ENCODE peak calls at places on chromosome 7, in six cellular contexts. P is AG04450, R is ovary, V is PC-3, A is prostate gland, Q is mammary epithelial cell. E is an unnamed sample.

GRCh38 chr7:134440476-134440875 is 18.4 kb downstream of the AKR1B1 start:
- DNase-seq in P (no peak), Q (no peak), V (no peak), R (no peak), A (no peak), E (no peak)

GRCh38 chr7:118104812-118105441 is 79.0 kb upstream of the LSM8 start:
- DNase-seq in A (no peak), R (no peak), P (no peak), V (peak), Q (peak), E (no peak)

GRCh38 chr7:130491841-130492518 is at the start of gene MEST:
- DNase-seq in V (no peak), P (no peak), Q (no peak), A (peak), R (peak), E (peak)

GRCh38 chr7:95608344-95609173 is 12.2 kb upstream of the PDK4 start:
- DNase-seq in Q (peak), V (peak), R (peak), A (peak), P (peak), E (peak)

GRCh38 chr7:45588466-45588865 is 14.3 kb downstream of the ADCY1 start:
- DNase-seq in Q (no peak), P (no peak), R (no peak), V (no peak), A (no peak), E (no peak)

GRCh38 chr7:96322373-96322695 is 436 bp upstream of the SLC25A13 start:
- DNase-seq in Q (no peak), P (no peak), A (no peak), V (no peak), R (no peak), E (no peak)

GRCh38 chr7:6379881-6380280 is 67.9 kb downstream of the DAGLB start:
- DNase-seq in P (no peak), Q (no peak), R (no peak), A (no peak), V (no peak), E (no peak)

GRCh38 chr7:143305423-143306070 is 10.4 kb upstream of the CLCN1 start:
- DNase-seq in A (peak), V (peak), P (no peak), R (peak), Q (peak), E (peak)

GRCh38 chr7:78151229-78151628 is 352.7 kb downstream of the PHTF2 start:
- DNase-seq in V (no peak), Q (no peak), A (no peak), P (peak), R (no peak), E (no peak)

GRCh38 chr7:136259074-136259473 is 281.9 kb upstream of the MTPN start:
- DNase-seq in Q (no peak), P (no peak), R (no peak), A (no peak), V (no peak), E (no peak)

GRCh38 chr7:112422842-112423496 is 27.3 kb upstream of the IFRD1 start:
- DNase-seq in P (no peak), V (peak), R (peak), A (peak), Q (peak), E (peak)

GRCh38 chr7:112419543-112420130 is 30.6 kb upstream of the IFRD1 start:
- DNase-seq in R (no peak), P (no peak), Q (no peak), A (no peak), V (no peak), E (no peak)

GRCh38 chr7:112420236-112420945 is 29.9 kb upstream of the IFRD1 start:
- DNase-seq in R (no peak), P (no peak), A (peak), V (peak), Q (peak), E (no peak)

GRCh38 chr7:112423987-112424386 is 26.3 kb upstream of the IFRD1 start:
- DNase-seq in R (no peak), V (no peak), Q (no peak), P (no peak), A (no peak), E (no peak)

GRCh38 chr7:112421666-112422486 is 28.4 kb upstream of the IFRD1 start:
- DNase-seq in Q (no peak), A (no peak), P (no peak), V (no peak), R (no peak), E (no peak)
- H3K4me3 ChIP-seq in Q (no peak), A (no peak), P (no peak), V (no peak), R (no peak), E (no peak)

GRCh38 chr7:1883834-1884582 is 213.9 kb downstream of the ELFN1 start:
- DNase-seq in R (no peak), A (no peak), P (no peak), V (no peak), Q (no peak), E (no peak)
- TF ChIP-seq CTCF in R (no peak), A (no peak), P (no peak), V (no peak), Q (no peak), E (no peak)

GRCh38 chr7:80385512-80385911 is 126.4 kb downstream of the GNAT3 start:
- DNase-seq in Q (peak), P (no peak), A (no peak), R (no peak), V (no peak), E (no peak)
- H3K4me3 ChIP-seq in Q (no peak), P (no peak), A (no peak), R (no peak), V (no peak), E (no peak)

DNA sequence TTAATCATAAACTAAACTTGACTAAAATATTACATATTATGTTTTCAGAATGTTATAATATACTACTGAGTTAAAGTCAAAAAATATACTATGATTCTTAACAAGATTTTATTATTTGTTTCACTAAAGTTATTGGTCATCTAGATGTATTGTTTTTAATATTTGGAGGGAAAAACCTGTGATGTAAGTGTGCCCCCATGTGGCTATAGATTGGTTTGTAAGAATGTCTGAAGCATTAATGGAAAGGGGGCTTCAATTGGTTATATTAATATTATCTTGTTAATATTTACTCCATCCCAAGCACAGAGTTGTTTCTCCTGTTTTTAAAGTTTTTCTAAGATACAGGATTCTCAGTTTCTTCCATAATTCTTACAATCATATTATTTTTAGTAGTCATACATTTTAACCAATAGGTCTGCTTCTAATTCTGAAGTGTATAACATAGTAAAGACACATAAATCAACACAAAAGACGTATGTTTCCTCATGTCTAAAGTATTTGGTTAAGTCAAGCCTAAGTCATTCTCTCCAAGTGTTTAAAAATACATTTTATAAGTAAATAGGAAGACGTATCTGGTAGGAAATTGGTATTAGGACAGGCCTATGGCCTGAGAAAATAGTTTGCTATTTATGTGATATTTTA is 58.0 kb downstream of the GNAT3 start:
- DNase-seq in Q (no peak), R (no peak), P (no peak), A (no peak), V (peak), E (no peak)
- TF ChIP-seq CTCF in Q (peak), R (no peak), P (peak), A (no peak), V (peak), E (peak)

DNA sequence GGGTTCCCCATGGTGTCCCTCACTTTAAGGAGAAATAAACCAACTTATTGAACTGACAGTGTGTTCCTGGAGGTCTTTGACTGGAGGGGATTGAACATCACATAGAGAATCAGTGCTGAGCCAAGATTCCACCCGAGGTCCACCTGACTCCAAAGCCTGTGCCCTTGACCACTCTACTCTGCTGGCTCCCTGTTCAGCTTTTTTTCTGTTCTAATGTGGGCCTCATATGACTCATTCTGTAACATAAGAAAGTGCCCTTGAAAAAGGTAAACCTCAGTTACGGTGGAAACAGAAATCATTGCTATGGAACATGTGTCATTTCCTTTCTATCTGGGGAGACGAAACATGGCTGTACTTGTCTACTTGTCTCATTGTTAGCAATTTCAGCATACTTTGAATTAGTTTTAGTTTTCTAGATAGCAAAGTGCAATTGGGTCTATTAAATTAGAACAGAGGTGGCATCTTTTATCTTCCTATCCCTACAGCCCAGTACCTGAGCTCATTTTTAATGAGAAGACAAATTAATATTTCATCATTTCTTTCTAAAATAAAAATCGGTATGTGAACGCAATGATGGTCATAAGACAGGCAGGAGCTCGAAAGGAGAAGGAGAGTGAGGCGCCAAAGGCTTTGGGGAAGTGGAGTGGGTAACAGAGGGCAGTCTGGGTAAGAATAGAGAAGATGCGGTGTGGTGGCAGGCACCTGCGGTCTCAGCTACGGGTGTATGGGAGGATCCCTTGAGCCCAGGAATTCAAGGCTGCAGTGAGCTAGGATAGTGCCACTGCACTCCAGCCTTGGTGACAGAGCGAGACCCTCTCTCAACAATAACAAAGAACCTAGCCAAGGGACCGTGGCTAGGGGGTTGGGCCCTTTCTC is 1.5 kb downstream of the GSDME start:
- DNase-seq in A (no peak), Q (peak), R (no peak), V (peak), P (peak), E (no peak)
- H3K4me3 ChIP-seq in A (no peak), Q (peak), R (no peak), V (no peak), P (peak), E (no peak)

GRCh38 chr7:128217972-128218652 is 23.0 kb upstream of the LEP start:
- DNase-seq in Q (no peak), R (no peak), P (no peak), A (no peak), V (no peak), E (no peak)
- TF ChIP-seq CTCF in Q (no peak), R (no peak), P (peak), A (no peak), V (peak), E (no peak)

GRCh38 chr7:99975782-99976521 is at the start of gene AZGP1:
- DNase-seq in A (peak), R (no peak), V (peak), Q (peak), P (no peak), E (no peak)
- H3K4me3 ChIP-seq in A (peak), R (no peak), V (no peak), Q (no peak), P (no peak), E (no peak)